ENCODE peak calls at places on chromosomes 16 and 17, in five cellular contexts. B is uterus, H is Daoy, S is GM12891, M is SW 1271. Z is an unnamed sample.

GRCh38 chr17:72576289-72576759 is 455.5 kb downstream of the SOX9 start:
- DNase-seq in S (no peak), H (no peak), B (no peak), M (no peak), Z (no peak)

GRCh38 chr16:86635181-86635580 is 56.8 kb downstream of the FOXL1 start:
- DNase-seq in H (peak), B (no peak), S (no peak), M (no peak), Z (no peak)

GRCh38 chr16:88651276-88651988 is 579 bp upstream of the CYBA start:
- DNase-seq in B (peak), S (peak), H (peak), M (no peak), Z (peak)

GRCh38 chr16:3789375-3790067 is 72.2 kb upstream of the TRAP1 start:
- DNase-seq in S (peak), M (no peak), H (no peak), B (no peak), Z (no peak)

GRCh38 chr17:80477647-80478478 is 1.5 kb upstream of the NPTX1 start:
- DNase-seq in B (peak), S (no peak), M (no peak), H (peak), Z (no peak)

GRCh38 chr17:44774271-44775135 is 15.7 kb downstream of the ADAM11 start:
- DNase-seq in S (peak), M (peak), B (peak), H (peak), Z (peak)

GRCh38 chr16:69890114-69890890 is 60.8 kb upstream of the CLEC18A start:
- DNase-seq in M (no peak), H (peak), S (no peak), B (peak), Z (no peak)

GRCh38 chr16:66524601-66525164 is 25.2 kb downstream of the TK2 start:
- DNase-seq in S (peak), B (no peak), M (no peak), H (no peak), Z (no peak)

GRCh38 chr17:78575340-78575739 is 1.9 kb downstream of the DNAH17 start:
- DNase-seq in M (no peak), H (no peak), S (no peak), B (no peak), Z (no peak)

GRCh38 chr17:17554266-17554665 is 37.2 kb downstream of the PEMT start:
- DNase-seq in H (no peak), B (no peak), M (no peak), S (no peak), Z (no peak)

GRCh38 chr16:48608452-48608851 is 1.5 kb downstream of the N4BP1 start:
- DNase-seq in M (no peak), S (peak), B (no peak), H (peak), Z (no peak)

GRCh38 chr17:21680366-21680765 is 12.0 kb upstream of the KCNJ18 start:
- DNase-seq in M (no peak), H (no peak), S (no peak), B (no peak), Z (no peak)

GRCh38 chr16:77785365-77785764 is 3.0 kb upstream of the VAT1L start:
- DNase-seq in B (no peak), S (no peak), M (no peak), H (no peak), Z (no peak)

GRCh38 chr16:69315486-69316311 is 4.5 kb downstream of the VPS4A start:
- DNase-seq in S (no peak), M (no peak), B (peak), H (no peak), Z (no peak)

GRCh38 chr17:7330099-7331015 is 1.2 kb upstream of the NEURL4 start:
- DNase-seq in B (peak), M (peak), H (peak), S (peak), Z (peak)

GRCh38 chr17:35778641-35779196 is 16.7 kb downstream of the MMP28 start:
- DNase-seq in H (no peak), M (no peak), B (no peak), S (no peak), Z (no peak)

GRCh38 chr16:55389426-55390073 is 65.5 kb downstream of the IRX6 start:
- DNase-seq in H (no peak), M (no peak), B (no peak), S (no peak), Z (no peak)

GRCh38 chr17:40598928-40599627 is 33.8 kb upstream of the CCR7 start:
- DNase-seq in S (no peak), B (peak), M (no peak), H (peak), Z (no peak)

GRCh38 chr17:2949469-2950044 is 113.8 kb downstream of the OR1D5 start:
- DNase-seq in B (no peak), M (no peak), H (peak), S (no peak), Z (no peak)

GRCh38 chr16:88599092-88599733 is 29.0 kb downstream of the ZC3H18 start:
- DNase-seq in B (no peak), M (no peak), S (no peak), H (no peak), Z (no peak)